ENCODE peak calls at places on chromosome 13, in nine cellular contexts. One of them, this sample, is unnamed.

GRCh38 chr13:66443926-66444325 is 786.2 kb downstream of the PCDH9 start:
- DNase-seq in activated CD8-positive, alpha-beta memory T cell treated with anti-CD3 and anti-CD28 coated beads for 48 hours: no peak
- DNase-seq in psoas muscle: no peak
- DNase-seq in amniotic stem cell: no peak
- DNase-seq in thoracic aorta: no peak
- DNase-seq in cardiac fibroblast: no peak
- DNase-seq in NCI-H1930: no peak
- DNase-seq in GM10248: no peak
- DNase-seq in BE2C: no peak
- DNase-seq in this sample: no peak

GRCh38 chr13:60645552-60646138 is 248.6 kb downstream of the TDRD3 start:
- DNase-seq in BE2C: no peak
- DNase-seq in thoracic aorta: no peak
- DNase-seq in GM10248: no peak
- DNase-seq in NCI-H1930: no peak
- DNase-seq in amniotic stem cell: no peak
- DNase-seq in activated CD8-positive, alpha-beta memory T cell treated with anti-CD3 and anti-CD28 coated beads for 48 hours: no peak
- DNase-seq in psoas muscle: no peak
- DNase-seq in cardiac fibroblast: no peak
- DNase-seq in this sample: no peak

GRCh38 chr13:21010621-21011020 is 50.8 kb downstream of the LATS2 start:
- DNase-seq in thoracic aorta: no peak
- DNase-seq in psoas muscle: no peak
- DNase-seq in NCI-H1930: no peak
- DNase-seq in GM10248: no peak
- DNase-seq in amniotic stem cell: no peak
- DNase-seq in cardiac fibroblast: no peak
- DNase-seq in activated CD8-positive, alpha-beta memory T cell treated with anti-CD3 and anti-CD28 coated beads for 48 hours: no peak
- DNase-seq in BE2C: no peak
- DNase-seq in this sample: no peak

GRCh38 chr13:97192166-97192565 is 30.0 kb upstream of the MBNL2 start:
- DNase-seq in psoas muscle: no peak
- DNase-seq in amniotic stem cell: no peak
- DNase-seq in BE2C: no peak
- DNase-seq in thoracic aorta: no peak
- DNase-seq in activated CD8-positive, alpha-beta memory T cell treated with anti-CD3 and anti-CD28 coated beads for 48 hours: no peak
- DNase-seq in cardiac fibroblast: no peak
- DNase-seq in NCI-H1930: no peak
- DNase-seq in GM10248: no peak
- DNase-seq in this sample: no peak

GRCh38 chr13:99351772-99352171 is 44.6 kb upstream of the GPR183 start:
- DNase-seq in thoracic aorta: no peak
- DNase-seq in BE2C: no peak
- DNase-seq in GM10248: no peak
- DNase-seq in amniotic stem cell: no peak
- DNase-seq in activated CD8-positive, alpha-beta memory T cell treated with anti-CD3 and anti-CD28 coated beads for 48 hours: no peak
- DNase-seq in NCI-H1930: no peak
- DNase-seq in psoas muscle: no peak
- DNase-seq in cardiac fibroblast: no peak
- DNase-seq in this sample: no peak

GRCh38 chr13:65063753-65064152 is 2166.4 kb downstream of the PCDH9 start:
- DNase-seq in amniotic stem cell: peak; percentile 28
- DNase-seq in psoas muscle: no peak
- DNase-seq in BE2C: no peak
- DNase-seq in thoracic aorta: no peak
- DNase-seq in GM10248: no peak
- DNase-seq in cardiac fibroblast: no peak
- DNase-seq in NCI-H1930: no peak
- DNase-seq in activated CD8-positive, alpha-beta memory T cell treated with anti-CD3 and anti-CD28 coated beads for 48 hours: no peak
- DNase-seq in this sample: no peak

GRCh38 chr13:112928958-112929777 is 39.8 kb upstream of the MCF2L start:
- DNase-seq in BE2C: peak; percentile 85
- DNase-seq in GM10248: no peak
- DNase-seq in cardiac fibroblast: peak; percentile 60
- DNase-seq in activated CD8-positive, alpha-beta memory T cell treated with anti-CD3 and anti-CD28 coated beads for 48 hours: no peak
- DNase-seq in NCI-H1930: no peak
- DNase-seq in amniotic stem cell: no peak
- DNase-seq in psoas muscle: no peak
- DNase-seq in thoracic aorta: no peak
- DNase-seq in this sample: peak; percentile 14

GRCh38 chr13:27130223-27131015 is 41.2 kb downstream of the USP12 start:
- DNase-seq in BE2C: no peak
- DNase-seq in NCI-H1930: no peak
- DNase-seq in cardiac fibroblast: peak; percentile 73
- DNase-seq in psoas muscle: no peak
- DNase-seq in thoracic aorta: no peak
- DNase-seq in GM10248: no peak
- DNase-seq in activated CD8-positive, alpha-beta memory T cell treated with anti-CD3 and anti-CD28 coated beads for 48 hours: no peak
- DNase-seq in amniotic stem cell: no peak
- DNase-seq in this sample: no peak

GRCh38 chr13:111343186-111343805 is 22.9 kb downstream of the TEX29 start:
- DNase-seq in psoas muscle: no peak
- DNase-seq in thoracic aorta: no peak
- DNase-seq in GM10248: no peak
- DNase-seq in NCI-H1930: no peak
- DNase-seq in activated CD8-positive, alpha-beta memory T cell treated with anti-CD3 and anti-CD28 coated beads for 48 hours: no peak
- DNase-seq in amniotic stem cell: no peak
- DNase-seq in BE2C: no peak
- DNase-seq in cardiac fibroblast: no peak
- DNase-seq in this sample: no peak

GRCh38 chr13:23161176-23161825 is 19.5 kb upstream of the SGCG start:
- DNase-seq in activated CD8-positive, alpha-beta memory T cell treated with anti-CD3 and anti-CD28 coated beads for 48 hours: no peak
- DNase-seq in amniotic stem cell: no peak
- DNase-seq in psoas muscle: no peak
- DNase-seq in BE2C: no peak
- DNase-seq in GM10248: no peak
- DNase-seq in NCI-H1930: no peak
- DNase-seq in thoracic aorta: no peak
- DNase-seq in cardiac fibroblast: no peak
- DNase-seq in this sample: no peak

GRCh38 chr13:39330504-39330903 is 272.5 kb downstream of the LHFPL6 start:
- DNase-seq in psoas muscle: no peak
- DNase-seq in activated CD8-positive, alpha-beta memory T cell treated with anti-CD3 and anti-CD28 coated beads for 48 hours: no peak
- DNase-seq in thoracic aorta: no peak
- DNase-seq in GM10248: no peak
- DNase-seq in cardiac fibroblast: no peak
- DNase-seq in NCI-H1930: no peak
- DNase-seq in BE2C: no peak
- DNase-seq in amniotic stem cell: no peak
- DNase-seq in this sample: no peak

GRCh38 chr13:80341098-80341701 is at the start of gene SPRY2:
- DNase-seq in cardiac fibroblast: peak; percentile 99
- DNase-seq in amniotic stem cell: peak; percentile 96
- DNase-seq in BE2C: peak; percentile 96
- DNase-seq in GM10248: peak; percentile 59
- DNase-seq in thoracic aorta: peak; percentile 91
- DNase-seq in NCI-H1930: peak; percentile 95
- DNase-seq in psoas muscle: peak; percentile 95
- DNase-seq in activated CD8-positive, alpha-beta memory T cell treated with anti-CD3 and anti-CD28 coated beads for 48 hours: peak; percentile 11
- DNase-seq in this sample: peak; percentile 85

GRCh38 chr13:66262330-66262729 is 967.8 kb downstream of the PCDH9 start:
- DNase-seq in activated CD8-positive, alpha-beta memory T cell treated with anti-CD3 and anti-CD28 coated beads for 48 hours: no peak
- DNase-seq in NCI-H1930: no peak
- DNase-seq in amniotic stem cell: no peak
- DNase-seq in thoracic aorta: no peak
- DNase-seq in BE2C: no peak
- DNase-seq in GM10248: no peak
- DNase-seq in cardiac fibroblast: no peak
- DNase-seq in psoas muscle: no peak
- DNase-seq in this sample: no peak

GRCh38 chr13:25738342-25738771 is 313.5 kb downstream of the SHISA2 start:
- DNase-seq in NCI-H1930: no peak
- DNase-seq in GM10248: no peak
- DNase-seq in amniotic stem cell: no peak
- DNase-seq in thoracic aorta: no peak
- DNase-seq in BE2C: no peak
- DNase-seq in activated CD8-positive, alpha-beta memory T cell treated with anti-CD3 and anti-CD28 coated beads for 48 hours: no peak
- DNase-seq in psoas muscle: no peak
- DNase-seq in cardiac fibroblast: peak; percentile 61
- DNase-seq in this sample: peak; percentile 49

GRCh38 chr13:25660996-25661395 is 289.2 kb downstream of the ATP8A2 start:
- DNase-seq in cardiac fibroblast: no peak
- DNase-seq in amniotic stem cell: no peak
- DNase-seq in activated CD8-positive, alpha-beta memory T cell treated with anti-CD3 and anti-CD28 coated beads for 48 hours: no peak
- DNase-seq in psoas muscle: no peak
- DNase-seq in thoracic aorta: no peak
- DNase-seq in NCI-H1930: no peak
- DNase-seq in BE2C: no peak
- DNase-seq in GM10248: no peak
- DNase-seq in this sample: no peak

GRCh38 chr13:60242231-60242630 is 78.5 kb upstream of the DIAPH3 start:
- DNase-seq in thoracic aorta: no peak
- DNase-seq in BE2C: no peak
- DNase-seq in amniotic stem cell: no peak
- DNase-seq in GM10248: no peak
- DNase-seq in activated CD8-positive, alpha-beta memory T cell treated with anti-CD3 and anti-CD28 coated beads for 48 hours: no peak
- DNase-seq in NCI-H1930: no peak
- DNase-seq in psoas muscle: no peak
- DNase-seq in cardiac fibroblast: no peak
- DNase-seq in this sample: no peak

GRCh38 chr13:53254495-53254894 is 225.9 kb downstream of the OLFM4 start:
- DNase-seq in GM10248: no peak
- DNase-seq in BE2C: no peak
- DNase-seq in amniotic stem cell: no peak
- DNase-seq in NCI-H1930: no peak
- DNase-seq in thoracic aorta: no peak
- DNase-seq in activated CD8-positive, alpha-beta memory T cell treated with anti-CD3 and anti-CD28 coated beads for 48 hours: no peak
- DNase-seq in psoas muscle: no peak
- DNase-seq in cardiac fibroblast: no peak
- DNase-seq in this sample: no peak

GRCh38 chr13:23674795-23675640 is 104.8 kb downstream of the TNFRSF19 start:
- DNase-seq in GM10248: no peak
- DNase-seq in BE2C: no peak
- DNase-seq in cardiac fibroblast: peak; percentile 52
- DNase-seq in psoas muscle: no peak
- DNase-seq in NCI-H1930: no peak
- DNase-seq in amniotic stem cell: peak; percentile 66
- DNase-seq in activated CD8-positive, alpha-beta memory T cell treated with anti-CD3 and anti-CD28 coated beads for 48 hours: no peak
- DNase-seq in thoracic aorta: no peak
- DNase-seq in this sample: peak; percentile 94

GRCh38 chr13:109630281-109630680 is 156.1 kb downstream of the IRS2 start:
- DNase-seq in BE2C: no peak
- DNase-seq in thoracic aorta: no peak
- DNase-seq in cardiac fibroblast: no peak
- DNase-seq in amniotic stem cell: no peak
- DNase-seq in psoas muscle: no peak
- DNase-seq in NCI-H1930: no peak
- DNase-seq in activated CD8-positive, alpha-beta memory T cell treated with anti-CD3 and anti-CD28 coated beads for 48 hours: no peak
- DNase-seq in GM10248: no peak
- DNase-seq in this sample: peak; percentile 33

GRCh38 chr13:80105350-80105749 is 235.6 kb downstream of the SPRY2 start:
- DNase-seq in BE2C: no peak
- DNase-seq in activated CD8-positive, alpha-beta memory T cell treated with anti-CD3 and anti-CD28 coated beads for 48 hours: no peak
- DNase-seq in amniotic stem cell: no peak
- DNase-seq in psoas muscle: no peak
- DNase-seq in thoracic aorta: no peak
- DNase-seq in NCI-H1930: no peak
- DNase-seq in cardiac fibroblast: no peak
- DNase-seq in GM10248: no peak
- DNase-seq in this sample: no peak

GRCh38 chr13:77326905-77327604 is at the start of gene MYCBP2:
- DNase-seq in psoas muscle: peak; percentile 96
- DNase-seq in activated CD8-positive, alpha-beta memory T cell treated with anti-CD3 and anti-CD28 coated beads for 48 hours: peak; percentile 94
- DNase-seq in BE2C: peak; percentile 99
- DNase-seq in thoracic aorta: peak; percentile 90
- DNase-seq in NCI-H1930: peak; percentile 98
- DNase-seq in GM10248: peak; percentile 93
- DNase-seq in amniotic stem cell: peak; percentile 96
- DNase-seq in cardiac fibroblast: peak; percentile 99
- DNase-seq in this sample: peak; percentile 98